ENCODE peak calls at places on chromosomes 1 and 21, in four cellular contexts. F, L, O and P are unnamed samples.

GRCh38 chr1:53207726-53208125 is 11.1 kb downstream of the CPT2 start:
- DNase-seq in F (no peak), L (no peak), O (no peak), P (no peak)

GRCh38 chr1:180151508-180151907 is 3.2 kb upstream of the QSOX1 start:
- DNase-seq in F (no peak), L (no peak), O (no peak), P (no peak)

GRCh38 chr1:95916616-95917015 is 682.6 kb downstream of the RWDD3 start:
- DNase-seq in F (no peak), L (no peak), O (no peak), P (no peak)

GRCh38 chr1:41417746-41418145 is 56.5 kb downstream of the FOXO6 start:
- DNase-seq in F (no peak), L (no peak), O (no peak), P (no peak)

GRCh38 chr1:153515504-153516394 is 20.0 kb downstream of the S100A6 start:
- DNase-seq in F (no peak), L (no peak), O (peak; percentile 43), P (no peak)

GRCh38 chr1:23449918-23450317 is 25.4 kb upstream of the TCEA3 start:
- DNase-seq in F (no peak), L (no peak), O (no peak), P (no peak)

GRCh38 chr1:52294580-52294979 is 71.4 kb downstream of the CC2D1B start:
- DNase-seq in F (no peak), L (no peak), O (no peak), P (no peak)

GRCh38 chr1:174875306-174875705 is 124.4 kb upstream of the CACYBP start:
- DNase-seq in F (peak; percentile 49), L (peak; percentile 41), O (no peak), P (peak; percentile 22)

GRCh38 chr1:89065077-89065868 is at the start of gene GBP1:
- DNase-seq in F (peak; percentile 22), L (no peak), O (no peak), P (no peak)
- TF ChIP-seq ELF4 in F (no peak), L (no peak), O (no peak), P (no peak)

DNA sequence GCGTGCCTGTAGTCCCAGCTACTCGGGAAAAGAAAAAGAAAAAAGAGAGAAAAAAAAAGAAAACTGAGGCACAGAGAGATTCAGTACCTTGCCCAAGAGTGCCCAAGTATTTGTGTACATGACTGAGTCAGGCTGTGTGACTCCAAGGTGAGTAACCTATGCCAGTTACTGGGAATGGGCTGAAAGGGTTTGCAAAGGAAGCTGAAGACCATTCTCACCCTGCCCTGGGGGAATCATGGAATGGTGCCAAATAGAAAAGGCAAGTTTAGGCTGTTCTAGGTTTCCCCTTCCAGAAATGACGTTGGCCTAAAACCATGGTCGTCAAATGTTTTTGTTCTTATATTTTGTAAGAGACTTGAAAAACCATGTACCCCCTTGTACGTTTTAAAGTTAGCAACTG is 37.9 kb upstream of the LRIG2 start:
- DNase-seq in F (no peak), L (no peak), O (no peak), P (no peak)
- TF ChIP-seq ELF4 in F (no peak), L (no peak), O (no peak), P (no peak)

DNA sequence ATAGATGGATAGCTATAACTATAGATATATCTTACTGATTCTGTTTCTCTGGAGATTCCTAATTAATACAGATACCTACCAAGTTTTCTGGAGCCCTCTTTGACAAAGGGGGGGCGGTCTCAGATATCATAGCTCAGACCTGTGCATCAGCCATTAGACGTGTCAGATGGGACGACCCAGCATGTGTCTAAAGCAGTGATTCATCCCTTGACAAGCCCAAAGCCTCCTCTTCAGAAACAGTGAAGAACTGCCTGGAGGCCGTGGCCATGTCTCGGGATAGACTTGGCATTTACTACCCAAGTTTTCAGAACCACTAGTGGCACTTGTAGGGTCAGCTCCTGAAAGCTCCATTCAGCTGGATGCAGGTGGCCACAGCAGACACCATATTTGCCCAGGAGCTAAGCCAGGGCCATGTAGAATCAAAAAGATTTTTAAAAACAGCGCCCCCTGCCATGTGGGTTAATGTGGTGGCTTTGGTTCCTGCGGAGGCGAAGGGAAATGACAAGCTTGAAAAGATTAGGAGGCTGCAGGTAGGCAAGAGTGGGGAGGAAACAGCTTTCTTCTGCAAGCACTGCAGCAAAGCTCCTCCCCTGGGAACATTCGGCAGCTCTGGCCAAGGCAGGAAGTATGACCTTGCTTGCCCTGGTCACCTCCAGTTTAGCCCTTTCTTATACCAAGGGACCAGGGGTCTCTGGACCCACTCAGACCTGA is 82.2 kb downstream of the FBXO2 start:
- DNase-seq in F (peak; percentile 10), L (peak; percentile 81), O (peak; percentile 32), P (peak; percentile 42)
- TF ChIP-seq ELF4 in F (no peak), L (no peak), O (no peak), P (no peak)

DNA sequence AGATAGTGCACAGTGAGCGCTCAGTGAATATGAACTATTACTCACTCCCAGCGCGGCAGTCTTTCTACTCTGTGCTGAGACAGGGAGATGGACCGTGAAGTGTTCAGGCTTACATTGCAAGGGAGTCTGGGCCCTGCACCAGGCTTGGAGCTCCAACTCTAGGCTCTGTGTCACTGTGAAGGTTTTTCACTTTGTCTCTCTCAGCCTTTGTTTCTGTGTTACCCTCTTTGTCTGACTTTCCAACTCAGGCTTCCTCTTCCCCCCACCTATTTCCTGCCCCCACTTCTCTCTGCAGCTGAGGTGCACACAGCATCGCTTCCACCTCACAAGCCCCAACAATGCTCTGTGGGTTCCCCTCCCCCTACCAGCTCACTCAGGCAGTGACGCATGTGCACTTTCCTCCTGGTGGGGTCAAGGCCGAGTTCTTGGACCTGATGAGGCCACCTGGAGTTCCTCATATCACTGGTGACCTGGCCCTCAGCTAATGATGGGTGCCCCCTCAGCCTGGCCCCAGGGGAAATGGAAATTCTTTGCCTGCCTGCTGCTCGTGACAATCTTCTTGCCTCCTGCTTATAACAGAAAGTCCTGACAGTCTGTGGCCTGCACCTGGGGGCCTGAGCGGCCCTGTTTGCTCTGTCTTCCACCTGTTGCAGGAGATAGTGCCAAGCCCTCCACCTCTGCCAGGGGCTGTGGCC is 1.1 kb upstream of the LCK start:
- DNase-seq in F (peak; percentile 91), L (no peak), O (no peak), P (no peak)
- TF ChIP-seq ELF4 in F (no peak), L (no peak), O (no peak), P (no peak)

GRCh38 chr1:31626451-31627202 is 9.1 kb downstream of the HCRTR1 start:
- DNase-seq in F (no peak), L (no peak), O (peak; percentile 46), P (no peak)

GRCh38 chr1:31628931-31629582 is 11.6 kb downstream of the HCRTR1 start:
- DNase-seq in F (no peak), L (no peak), O (no peak), P (no peak)

GRCh38 chr1:31625561-31626272 is 8.2 kb downstream of the HCRTR1 start:
- DNase-seq in F (no peak), L (no peak), O (no peak), P (no peak)

GRCh38 chr1:31627301-31627929 is 9.9 kb downstream of the HCRTR1 start:
- DNase-seq in F (no peak), L (no peak), O (peak; percentile 31), P (no peak)

DNA sequence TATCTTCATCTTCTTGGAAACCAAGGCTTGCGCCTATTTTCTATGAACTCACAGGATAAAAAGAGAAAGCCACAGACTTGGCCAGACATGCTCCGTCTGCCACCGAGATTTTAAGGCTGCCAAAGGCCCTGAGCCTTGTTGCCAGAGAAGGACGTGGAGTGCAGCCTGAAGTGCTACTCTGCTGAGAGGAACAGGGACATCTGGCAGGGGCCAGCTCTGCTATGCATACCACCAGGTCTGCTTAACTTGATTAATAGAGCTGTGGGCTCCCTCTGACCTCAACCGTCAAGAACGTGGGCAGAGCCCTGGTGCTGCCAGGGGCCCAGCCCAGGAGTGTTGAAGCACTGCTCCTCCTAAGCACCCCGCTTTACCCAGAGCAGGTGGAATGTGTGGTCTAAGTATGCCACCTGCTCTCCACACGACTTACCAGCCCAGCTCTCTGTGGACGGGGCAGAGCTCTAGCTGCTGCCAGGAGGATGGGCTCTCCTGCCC is 10.5 kb downstream of the HCRTR1 start:
- DNase-seq in F (no peak), L (no peak), O (no peak), P (no peak)
- TF ChIP-seq ELF4 in F (no peak), L (no peak), O (no peak), P (no peak)

GRCh38 chr21:36549470-36549869 is 69.5 kb upstream of the CLDN14 start:
- DNase-seq in F (no peak), L (no peak), O (no peak), P (no peak)
- TF ChIP-seq ELF4 in F (no peak), L (no peak), O (no peak), P (no peak)

GRCh38 chr21:35096959-35097358 is 47.9 kb upstream of the RUNX1 start:
- DNase-seq in F (no peak), L (no peak), O (no peak), P (no peak)
- TF ChIP-seq ELF4 in F (no peak), L (no peak), O (no peak), P (no peak)

DNA sequence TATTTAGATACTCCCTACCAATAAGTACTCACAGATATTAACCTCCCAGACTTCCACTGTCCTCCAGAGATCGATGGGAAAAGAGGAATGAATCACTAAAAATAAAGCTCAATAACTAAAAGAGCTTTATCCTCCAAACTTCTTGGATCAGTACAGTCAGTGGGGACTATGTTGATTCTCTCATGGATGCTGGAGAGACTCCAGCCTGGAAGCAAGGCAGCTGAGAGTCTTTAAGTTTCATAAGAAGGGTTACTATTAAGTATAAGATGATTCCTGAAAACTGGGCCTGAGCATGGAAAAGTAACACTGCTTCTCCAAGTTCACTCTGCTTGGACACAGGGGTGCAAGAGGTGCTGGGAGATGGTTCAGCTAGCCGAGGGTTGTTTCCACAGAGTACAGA is 6.2 kb upstream of the DDR2 start:
- DNase-seq in F (no peak), L (no peak), O (no peak), P (no peak)
- TF ChIP-seq ELF4 in F (no peak), L (no peak), O (no peak), P (no peak)

GRCh38 chr21:15383588-15383987 is 318.8 kb upstream of the NRIP1 start:
- DNase-seq in F (no peak), L (no peak), O (no peak), P (no peak)

GRCh38 chr21:15379776-15380175 is 315.0 kb upstream of the NRIP1 start:
- DNase-seq in F (no peak), L (no peak), O (no peak), P (no peak)
- TF ChIP-seq ELF4 in F (no peak), L (no peak), O (no peak), P (no peak)

GRCh38 chr1:22001409-22001808 is at the start of gene CELA3A:
- DNase-seq in F (no peak), L (no peak), O (no peak), P (no peak)
- TF ChIP-seq ELF4 in F (no peak), L (no peak), O (no peak), P (no peak)